ENCODE peak calls at places on chromosome 12, in seven cellular contexts. One of them, this sample, is unnamed.

GRCh38 chr12:1797011-1797901 is 23.1 kb upstream of the LRTM2 start:
- DNase-seq in GM12891: no peak
- DNase-seq in adrenal gland: peak
- DNase-seq in suprapubic skin: peak
- DNase-seq in lower leg skin: peak
- DNase-seq in H1: peak
- DNase-seq in GM12892: peak
- DNase-seq in this sample: peak

GRCh38 chr12:104957388-104958008 is 592 bp downstream of the SLC41A2 start:
- DNase-seq in GM12892: peak
- DNase-seq in H1: no peak
- DNase-seq in GM12891: peak
- DNase-seq in adrenal gland: peak
- DNase-seq in suprapubic skin: peak
- DNase-seq in lower leg skin: no peak
- DNase-seq in this sample: no peak

GRCh38 chr12:57736743-57737466 is 1.6 kb downstream of the AGAP2 start:
- DNase-seq in lower leg skin: no peak
- DNase-seq in GM12891: no peak
- DNase-seq in suprapubic skin: no peak
- DNase-seq in H1: peak
- DNase-seq in adrenal gland: no peak
- DNase-seq in GM12892: no peak
- DNase-seq in this sample: peak

GRCh38 chr12:1503281-1503711 is 91.1 kb downstream of the FBXL14 start:
- DNase-seq in adrenal gland: no peak
- DNase-seq in lower leg skin: peak
- DNase-seq in GM12891: no peak
- DNase-seq in suprapubic skin: no peak
- DNase-seq in GM12892: no peak
- DNase-seq in H1: peak
- DNase-seq in this sample: no peak

GRCh38 chr12:98446716-98447115 is 68.7 kb upstream of the TMPO start:
- DNase-seq in suprapubic skin: no peak
- DNase-seq in GM12891: no peak
- DNase-seq in lower leg skin: no peak
- DNase-seq in H1: no peak
- DNase-seq in GM12892: no peak
- DNase-seq in adrenal gland: no peak
- DNase-seq in this sample: no peak

GRCh38 chr12:56801661-56802622 is 38.8 kb downstream of the HSD17B6 start:
- DNase-seq in adrenal gland: no peak
- DNase-seq in suprapubic skin: no peak
- DNase-seq in GM12891: no peak
- DNase-seq in GM12892: no peak
- DNase-seq in lower leg skin: no peak
- DNase-seq in H1: no peak
- DNase-seq in this sample: no peak

GRCh38 chr12:12975322-12976077 is 23.5 kb upstream of the GPRC5D start:
- DNase-seq in lower leg skin: no peak
- DNase-seq in suprapubic skin: no peak
- DNase-seq in adrenal gland: peak
- DNase-seq in GM12891: no peak
- DNase-seq in GM12892: no peak
- DNase-seq in H1: no peak
- DNase-seq in this sample: no peak

GRCh38 chr12:19938031-19938430 is 430.3 kb upstream of the PDE3A start:
- DNase-seq in GM12891: no peak
- DNase-seq in H1: no peak
- DNase-seq in GM12892: no peak
- DNase-seq in lower leg skin: no peak
- DNase-seq in suprapubic skin: no peak
- DNase-seq in adrenal gland: no peak
- DNase-seq in this sample: no peak

GRCh38 chr12:106387847-106388246 is 30.3 kb downstream of the POLR3B start:
- DNase-seq in lower leg skin: no peak
- DNase-seq in adrenal gland: no peak
- DNase-seq in suprapubic skin: no peak
- DNase-seq in H1: no peak
- DNase-seq in GM12891: no peak
- DNase-seq in GM12892: no peak
- DNase-seq in this sample: no peak

GRCh38 chr12:9951026-9951652 is 19.0 kb upstream of the CLEC2A start:
- DNase-seq in GM12891: no peak
- DNase-seq in H1: no peak
- DNase-seq in GM12892: no peak
- DNase-seq in adrenal gland: no peak
- DNase-seq in suprapubic skin: no peak
- DNase-seq in lower leg skin: no peak
- DNase-seq in this sample: no peak

GRCh38 chr12:6943719-6944380 is at the start of the genes C12orf57 and RNU7-1:
- DNase-seq in GM12891: peak
- DNase-seq in H1: peak
- DNase-seq in adrenal gland: peak
- DNase-seq in suprapubic skin: peak
- DNase-seq in lower leg skin: peak
- DNase-seq in GM12892: no peak
- DNase-seq in this sample: peak
- TF ChIP-seq POLR2A in GM12891: peak
- TF ChIP-seq POLR2A in H1: no peak
- TF ChIP-seq POLR2A in adrenal gland: peak
- TF ChIP-seq POLR2A in suprapubic skin: peak
- TF ChIP-seq POLR2A in lower leg skin: peak
- TF ChIP-seq POLR2A in GM12892: peak
- TF ChIP-seq POLR2A in this sample: peak

DNA sequence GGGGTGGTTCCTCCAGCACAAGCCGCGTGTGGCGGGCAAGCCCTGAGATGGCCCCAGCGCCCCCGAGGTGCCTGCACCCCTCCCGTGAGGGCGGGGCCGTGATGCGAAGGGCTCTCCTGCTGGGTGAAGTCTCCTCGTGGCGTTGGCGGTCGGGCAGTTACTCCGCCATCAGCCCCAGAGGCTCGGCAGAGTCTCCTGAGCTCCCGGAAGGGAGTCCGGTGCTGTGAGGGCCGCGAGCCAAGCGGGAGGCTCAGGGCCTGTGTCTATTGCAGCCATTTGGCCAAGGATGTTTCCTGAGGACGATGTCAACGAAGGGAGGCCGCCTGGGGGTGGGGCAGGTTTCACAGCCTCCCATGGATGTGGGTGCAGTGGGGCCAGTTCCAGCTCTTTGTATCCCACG is 78.1 kb upstream of the GALNT9 start:
- DNase-seq in suprapubic skin: no peak
- DNase-seq in GM12892: no peak
- DNase-seq in GM12891: no peak
- DNase-seq in H1: no peak
- DNase-seq in lower leg skin: no peak
- DNase-seq in adrenal gland: no peak
- DNase-seq in this sample: no peak
- TF ChIP-seq POLR2A in suprapubic skin: no peak
- TF ChIP-seq POLR2A in GM12892: no peak
- TF ChIP-seq POLR2A in GM12891: no peak
- TF ChIP-seq POLR2A in H1: no peak
- TF ChIP-seq POLR2A in lower leg skin: no peak
- TF ChIP-seq POLR2A in adrenal gland: no peak
- TF ChIP-seq POLR2A in this sample: no peak

DNA sequence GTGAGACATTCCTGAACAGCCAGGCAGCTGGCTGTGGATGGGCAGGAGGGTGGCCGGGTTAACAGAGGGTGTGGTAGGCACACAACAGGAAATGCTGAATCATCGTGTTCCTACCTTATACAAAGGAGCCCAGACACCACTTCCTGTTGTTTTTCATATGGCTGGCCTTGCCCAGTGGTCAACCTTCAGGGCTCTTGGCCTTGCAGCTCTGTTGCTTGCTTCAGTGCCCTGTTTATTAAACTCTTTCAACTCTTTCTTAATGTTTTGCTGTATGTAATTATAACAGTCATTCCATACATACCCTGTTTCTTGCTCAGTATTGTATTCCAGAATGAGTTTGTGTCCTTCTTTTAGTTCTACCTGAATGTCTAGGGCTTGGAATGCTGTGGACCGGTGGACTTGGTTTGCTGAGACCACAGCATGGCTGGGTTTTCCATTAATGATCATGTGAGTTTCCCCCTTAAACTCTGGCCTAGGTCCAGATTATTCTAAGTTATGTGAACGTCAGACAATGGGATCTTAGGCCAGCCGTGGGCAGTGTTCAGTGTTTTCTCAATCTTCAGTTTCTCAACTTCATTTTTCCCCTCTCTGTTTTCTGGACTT is 11.9 kb downstream of the CFAP54 start:
- DNase-seq in lower leg skin: no peak
- DNase-seq in suprapubic skin: no peak
- DNase-seq in GM12892: no peak
- DNase-seq in GM12891: no peak
- DNase-seq in H1: no peak
- DNase-seq in adrenal gland: peak
- DNase-seq in this sample: peak
- TF ChIP-seq POLR2A in lower leg skin: no peak
- TF ChIP-seq POLR2A in suprapubic skin: no peak
- TF ChIP-seq POLR2A in GM12892: no peak
- TF ChIP-seq POLR2A in GM12891: no peak
- TF ChIP-seq POLR2A in H1: no peak
- TF ChIP-seq POLR2A in adrenal gland: no peak
- TF ChIP-seq POLR2A in this sample: no peak

GRCh38 chr12:51921017-51921725 is 13.9 kb downstream of the ACVRL1 start:
- DNase-seq in adrenal gland: no peak
- DNase-seq in H1: no peak
- DNase-seq in GM12891: no peak
- DNase-seq in suprapubic skin: peak
- DNase-seq in GM12892: no peak
- DNase-seq in lower leg skin: peak
- DNase-seq in this sample: no peak
- TF ChIP-seq POLR2A in adrenal gland: no peak
- TF ChIP-seq POLR2A in H1: no peak
- TF ChIP-seq POLR2A in GM12891: no peak
- TF ChIP-seq POLR2A in suprapubic skin: no peak
- TF ChIP-seq POLR2A in GM12892: no peak
- TF ChIP-seq POLR2A in lower leg skin: no peak
- TF ChIP-seq POLR2A in this sample: no peak